ENCODE peak calls at places on chromosomes 3 and 15, in six cellular contexts. One of them, this sample, is unnamed.

GRCh38 chr3:146747928-146748327 is 142.8 kb upstream of the PLSCR5 start:
- DNase-seq in tibial artery: no peak
- DNase-seq in heart left ventricle: no peak
- DNase-seq in B cell: no peak
- DNase-seq in coronary artery: no peak
- DNase-seq in retinal pigment epithelial cell: no peak
- DNase-seq in this sample: no peak

GRCh38 chr3:37144806-37145205 is 29.6 kb downstream of the LRRFIP2 start:
- DNase-seq in coronary artery: no peak
- DNase-seq in B cell: no peak
- DNase-seq in heart left ventricle: no peak
- DNase-seq in tibial artery: no peak
- DNase-seq in retinal pigment epithelial cell: no peak
- DNase-seq in this sample: no peak

GRCh38 chr3:31705726-31706125 is 173.0 kb downstream of the STT3B start:
- DNase-seq in retinal pigment epithelial cell: no peak
- DNase-seq in tibial artery: no peak
- DNase-seq in B cell: no peak
- DNase-seq in heart left ventricle: no peak
- DNase-seq in coronary artery: no peak
- DNase-seq in this sample: no peak

GRCh38 chr3:44896449-44896848 is 22.0 kb downstream of the TGM4 start:
- DNase-seq in heart left ventricle: no peak
- DNase-seq in retinal pigment epithelial cell: no peak
- DNase-seq in coronary artery: no peak
- DNase-seq in B cell: no peak
- DNase-seq in tibial artery: no peak
- DNase-seq in this sample: no peak

GRCh38 chr3:190225186-190225692 is 97.0 kb downstream of the CLDN1 start:
- DNase-seq in tibial artery: no peak
- DNase-seq in heart left ventricle: no peak
- DNase-seq in retinal pigment epithelial cell: no peak
- DNase-seq in B cell: no peak
- DNase-seq in coronary artery: no peak
- DNase-seq in this sample: no peak

GRCh38 chr15:92073044-92073785 is 219.7 kb downstream of the SLCO3A1 start:
- DNase-seq in retinal pigment epithelial cell: no peak
- DNase-seq in heart left ventricle: no peak
- DNase-seq in coronary artery: no peak
- DNase-seq in B cell: no peak
- DNase-seq in tibial artery: no peak
- DNase-seq in this sample: no peak

GRCh38 chr15:35306361-35306981 is 221.4 kb upstream of the NANOGP8 start:
- DNase-seq in tibial artery: no peak
- DNase-seq in retinal pigment epithelial cell: peak; percentile 88
- DNase-seq in heart left ventricle: no peak
- DNase-seq in B cell: no peak
- DNase-seq in coronary artery: no peak
- DNase-seq in this sample: peak; percentile 62

GRCh38 chr15:29671308-29671981 is 150.8 kb downstream of the TJP1 start:
- DNase-seq in tibial artery: no peak
- DNase-seq in B cell: no peak
- DNase-seq in coronary artery: no peak
- DNase-seq in heart left ventricle: no peak
- DNase-seq in retinal pigment epithelial cell: no peak
- DNase-seq in this sample: no peak

GRCh38 chr3:69144631-69145244 is 22.3 kb upstream of the LMOD3 start:
- DNase-seq in tibial artery: no peak
- DNase-seq in heart left ventricle: no peak
- DNase-seq in coronary artery: no peak
- DNase-seq in retinal pigment epithelial cell: no peak
- DNase-seq in B cell: no peak
- DNase-seq in this sample: peak; percentile 24

GRCh38 chr15:78208887-78209645 is 25.3 kb downstream of the ACSBG1 start:
- DNase-seq in tibial artery: no peak
- DNase-seq in retinal pigment epithelial cell: no peak
- DNase-seq in coronary artery: peak; percentile 68
- DNase-seq in B cell: no peak
- DNase-seq in heart left ventricle: no peak
- DNase-seq in this sample: no peak

GRCh38 chr3:139534444-139534812 is 5.1 kb downstream of the RBP1 start:
- DNase-seq in B cell: no peak
- DNase-seq in coronary artery: no peak
- DNase-seq in heart left ventricle: no peak
- DNase-seq in tibial artery: no peak
- DNase-seq in retinal pigment epithelial cell: peak; percentile 91
- DNase-seq in this sample: peak; percentile 55

GRCh38 chr3:126548556-126549466 is 9.9 kb downstream of the C3orf22 start:
- DNase-seq in coronary artery: peak; percentile 66
- DNase-seq in B cell: no peak
- DNase-seq in retinal pigment epithelial cell: no peak
- DNase-seq in heart left ventricle: peak; percentile 6
- DNase-seq in tibial artery: peak; percentile 44
- DNase-seq in this sample: peak; percentile 2

GRCh38 chr3:114644372-114644771 is 350.5 kb downstream of the TIGIT start:
- DNase-seq in coronary artery: no peak
- DNase-seq in tibial artery: no peak
- DNase-seq in heart left ventricle: no peak
- DNase-seq in B cell: no peak
- DNase-seq in retinal pigment epithelial cell: no peak
- DNase-seq in this sample: no peak

GRCh38 chr15:85667491-85668424 is 127.0 kb downstream of the KLHL25 start:
- DNase-seq in tibial artery: no peak
- DNase-seq in B cell: no peak
- DNase-seq in coronary artery: no peak
- DNase-seq in heart left ventricle: no peak
- DNase-seq in retinal pigment epithelial cell: peak; percentile 97
- DNase-seq in this sample: no peak

GRCh38 chr3:121493431-121493830 is 52.4 kb downstream of the POLQ start:
- DNase-seq in tibial artery: no peak
- DNase-seq in retinal pigment epithelial cell: no peak
- DNase-seq in B cell: no peak
- DNase-seq in heart left ventricle: no peak
- DNase-seq in coronary artery: no peak
- DNase-seq in this sample: no peak

GRCh38 chr15:38202356-38202755 is 50.3 kb upstream of the SPRED1 start:
- DNase-seq in coronary artery: no peak
- DNase-seq in B cell: no peak
- DNase-seq in heart left ventricle: no peak
- DNase-seq in retinal pigment epithelial cell: no peak
- DNase-seq in tibial artery: no peak
- DNase-seq in this sample: no peak

GRCh38 chr3:10426346-10427233 is 78.8 kb downstream of the ATP2B2 start:
- DNase-seq in tibial artery: no peak
- DNase-seq in coronary artery: no peak
- DNase-seq in B cell: no peak
- DNase-seq in heart left ventricle: no peak
- DNase-seq in retinal pigment epithelial cell: no peak
- DNase-seq in this sample: no peak

GRCh38 chr3:158768881-158769518 is 32.9 kb upstream of the MFSD1 start:
- DNase-seq in B cell: no peak
- DNase-seq in heart left ventricle: no peak
- DNase-seq in coronary artery: no peak
- DNase-seq in tibial artery: no peak
- DNase-seq in retinal pigment epithelial cell: peak; percentile 78
- DNase-seq in this sample: no peak

GRCh38 chr15:76972420-76973361 is 22.2 kb upstream of the PSTPIP1 start:
- DNase-seq in heart left ventricle: peak; percentile 60
- DNase-seq in retinal pigment epithelial cell: peak; percentile 13
- DNase-seq in tibial artery: no peak
- DNase-seq in B cell: no peak
- DNase-seq in coronary artery: no peak
- DNase-seq in this sample: no peak

GRCh38 chr3:128489860-128490649 is 2.9 kb downstream of the GATA2 start:
- DNase-seq in heart left ventricle: peak; percentile 47
- DNase-seq in tibial artery: peak; percentile 63
- DNase-seq in retinal pigment epithelial cell: no peak
- DNase-seq in coronary artery: no peak
- DNase-seq in B cell: no peak
- DNase-seq in this sample: peak; percentile 67

GRCh38 chr3:186307594-186307993 is 54.4 kb downstream of the DGKG start:
- DNase-seq in heart left ventricle: no peak
- DNase-seq in retinal pigment epithelial cell: peak; percentile 20
- DNase-seq in tibial artery: no peak
- DNase-seq in coronary artery: no peak
- DNase-seq in B cell: no peak
- DNase-seq in this sample: no peak

GRCh38 chr3:20049275-20049674 is 9.0 kb downstream of the KAT2B start:
- DNase-seq in coronary artery: no peak
- DNase-seq in retinal pigment epithelial cell: no peak
- DNase-seq in tibial artery: no peak
- DNase-seq in heart left ventricle: no peak
- DNase-seq in B cell: no peak
- DNase-seq in this sample: no peak

DNA sequence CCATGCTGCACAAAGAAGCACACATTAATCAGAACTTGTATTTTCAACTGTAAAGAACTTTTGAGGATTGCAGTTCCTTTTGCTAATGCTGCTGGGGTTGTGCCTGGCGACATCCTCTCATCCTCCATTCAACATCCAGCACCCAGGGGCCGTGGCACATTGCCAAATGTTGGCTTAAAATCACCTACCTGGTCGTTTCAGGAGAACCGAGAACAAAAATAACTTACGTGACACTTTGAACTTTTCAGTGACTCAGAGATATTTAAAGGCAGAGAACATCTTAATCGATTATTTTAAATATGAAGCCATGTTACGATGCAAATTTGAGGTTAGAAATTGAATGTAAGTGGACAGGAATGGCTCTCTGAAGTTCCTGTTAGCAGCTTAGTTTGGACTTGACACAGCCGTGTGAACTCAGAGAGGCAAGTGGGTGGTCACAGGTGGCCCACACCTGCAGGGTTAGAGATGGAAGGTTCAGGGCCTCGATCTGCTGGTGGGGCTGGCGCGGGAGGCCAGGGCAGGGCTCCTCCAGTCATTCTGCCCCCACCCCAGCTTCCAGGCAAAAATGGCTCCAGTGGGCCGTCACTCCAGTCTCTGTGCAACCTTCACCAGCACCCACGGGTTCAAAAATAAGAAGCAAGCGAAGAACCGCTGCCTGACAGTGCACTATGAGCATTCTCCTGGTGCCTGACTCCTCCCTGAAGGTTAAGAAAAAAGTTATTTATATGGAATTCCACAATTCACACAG is 12.2 kb downstream of the LRRK1 start:
- DNase-seq in B cell: no peak
- DNase-seq in coronary artery: no peak
- DNase-seq in tibial artery: no peak
- DNase-seq in retinal pigment epithelial cell: no peak
- DNase-seq in heart left ventricle: no peak
- DNase-seq in this sample: no peak
- TF ChIP-seq CTCF in B cell: no peak
- TF ChIP-seq CTCF in coronary artery: no peak
- TF ChIP-seq CTCF in tibial artery: no peak
- TF ChIP-seq CTCF in retinal pigment epithelial cell: no peak
- TF ChIP-seq CTCF in heart left ventricle: no peak
- TF ChIP-seq CTCF in this sample: no peak

GRCh38 chr3:63673111-63673510 is 20.6 kb downstream of the SNTN start:
- DNase-seq in B cell: no peak
- DNase-seq in coronary artery: no peak
- DNase-seq in heart left ventricle: no peak
- DNase-seq in tibial artery: no peak
- DNase-seq in retinal pigment epithelial cell: no peak
- DNase-seq in this sample: no peak
- TF ChIP-seq CTCF in B cell: no peak
- TF ChIP-seq CTCF in coronary artery: no peak
- TF ChIP-seq CTCF in heart left ventricle: no peak
- TF ChIP-seq CTCF in tibial artery: no peak
- TF ChIP-seq CTCF in retinal pigment epithelial cell: no peak
- TF ChIP-seq CTCF in this sample: no peak

DNA sequence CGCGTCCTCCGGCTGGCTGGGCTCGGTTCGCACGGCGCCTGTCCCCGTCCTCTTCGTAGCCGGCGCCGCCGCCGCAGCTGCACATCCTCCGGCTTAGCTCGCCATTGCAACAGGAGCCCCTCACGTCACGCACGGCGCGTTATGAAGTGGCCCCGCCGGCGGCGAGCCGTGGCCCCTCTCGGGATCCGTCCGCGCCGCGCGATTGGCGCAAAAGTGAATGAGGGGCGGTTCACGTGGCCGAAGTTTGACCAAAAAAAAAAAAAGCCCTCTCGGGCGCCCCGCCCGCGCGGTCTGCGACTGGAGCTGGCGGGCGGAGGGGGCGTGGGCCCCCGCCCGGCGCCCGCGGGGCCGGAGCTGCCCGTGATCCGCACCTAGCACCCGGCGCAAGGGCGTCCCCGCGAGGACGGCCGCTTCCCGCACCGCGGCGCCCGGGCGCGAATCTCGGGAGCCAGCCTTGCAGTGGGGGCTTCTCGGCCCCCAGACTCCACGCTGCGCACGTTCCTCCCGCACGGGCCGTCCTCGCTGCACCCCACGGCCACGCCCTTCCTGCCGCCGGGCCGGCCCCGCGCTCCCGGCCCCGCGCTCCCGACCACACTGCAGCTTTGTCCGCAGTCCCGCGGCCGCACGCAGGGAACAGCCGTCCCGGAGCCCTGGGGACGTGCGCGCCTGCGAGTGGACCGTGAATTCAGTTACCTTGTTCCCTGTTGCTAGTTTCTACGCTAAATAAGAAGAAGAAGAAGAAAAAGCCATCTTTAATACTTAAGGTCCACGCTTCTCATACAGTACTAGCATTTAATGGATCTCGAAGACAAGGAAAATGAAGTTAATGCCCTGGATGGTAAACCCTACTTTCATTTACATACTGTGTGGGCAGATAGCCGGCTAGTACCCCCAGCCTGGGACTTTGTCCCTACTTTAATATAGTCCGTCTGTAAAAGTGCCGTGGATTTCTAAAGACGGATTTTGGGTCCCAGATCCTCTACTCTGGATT is at the start of gene CHSY1:
- DNase-seq in retinal pigment epithelial cell: peak; percentile 63
- DNase-seq in B cell: peak; percentile 95
- DNase-seq in heart left ventricle: peak; percentile 96
- DNase-seq in tibial artery: peak; percentile 96
- DNase-seq in coronary artery: peak; percentile 95
- DNase-seq in this sample: peak; percentile 91
- TF ChIP-seq CTCF in retinal pigment epithelial cell: no peak
- TF ChIP-seq CTCF in B cell: no peak
- TF ChIP-seq CTCF in heart left ventricle: no peak
- TF ChIP-seq CTCF in tibial artery: peak; percentile 10
- TF ChIP-seq CTCF in coronary artery: no peak
- TF ChIP-seq CTCF in this sample: no peak

GRCh38 chr15:43185161-43186002 is at the start of gene CCNDBP1:
- DNase-seq in coronary artery: peak; percentile 95
- DNase-seq in retinal pigment epithelial cell: peak; percentile 47
- DNase-seq in tibial artery: peak; percentile 96
- DNase-seq in B cell: peak; percentile 94
- DNase-seq in heart left ventricle: peak; percentile 98
- DNase-seq in this sample: peak; percentile 99
- TF ChIP-seq CTCF in coronary artery: peak; percentile 29
- TF ChIP-seq CTCF in retinal pigment epithelial cell: peak; percentile 52
- TF ChIP-seq CTCF in tibial artery: peak; percentile 24
- TF ChIP-seq CTCF in B cell: peak; percentile 67
- TF ChIP-seq CTCF in heart left ventricle: no peak
- TF ChIP-seq CTCF in this sample: peak; percentile 57